ENCODE peak calls at places on chromosome X, in six cellular contexts. One of them, this sample, is unnamed.

GRCh38 chrX:155968106-155968714 is 29.3 kb upstream of the IL9R start:
- DNase-seq in pancreas: no peak
- DNase-seq in stomach: no peak
- DNase-seq in cardiac muscle cell: no peak
- DNase-seq in lower leg skin: no peak
- DNase-seq in stimulated activated CD8-positive, alpha-beta memory T cell treated with anti-CD3 and anti-CD28 coated beads, Interleukin-7, amount 100 ng/mL, for 1 hour: no peak
- DNase-seq in this sample: no peak

GRCh38 chrX:95332530-95332929 is 1352.1 kb upstream of the DIAPH2 start:
- DNase-seq in pancreas: no peak
- DNase-seq in stomach: no peak
- DNase-seq in cardiac muscle cell: no peak
- DNase-seq in lower leg skin: no peak
- DNase-seq in stimulated activated CD8-positive, alpha-beta memory T cell treated with anti-CD3 and anti-CD28 coated beads, Interleukin-7, amount 100 ng/mL, for 1 hour: no peak
- DNase-seq in this sample: no peak

GRCh38 chrX:10089378-10089795 is 67.4 kb upstream of the CLCN4 start:
- DNase-seq in pancreas: no peak
- DNase-seq in stomach: no peak
- DNase-seq in cardiac muscle cell: peak; percentile 37
- DNase-seq in lower leg skin: no peak
- DNase-seq in stimulated activated CD8-positive, alpha-beta memory T cell treated with anti-CD3 and anti-CD28 coated beads, Interleukin-7, amount 100 ng/mL, for 1 hour: no peak
- DNase-seq in this sample: no peak

GRCh38 chrX:135572436-135572835 is 52.0 kb downstream of the INTS6L start:
- DNase-seq in pancreas: no peak
- DNase-seq in stomach: no peak
- DNase-seq in cardiac muscle cell: peak; percentile 1
- DNase-seq in lower leg skin: no peak
- DNase-seq in stimulated activated CD8-positive, alpha-beta memory T cell treated with anti-CD3 and anti-CD28 coated beads, Interleukin-7, amount 100 ng/mL, for 1 hour: no peak
- DNase-seq in this sample: no peak

GRCh38 chrX:103629295-103630170 is 758 bp downstream of the TCEAL1 start:
- DNase-seq in pancreas: peak; percentile 61
- DNase-seq in stomach: peak; percentile 40
- DNase-seq in cardiac muscle cell: peak; percentile 74
- DNase-seq in lower leg skin: peak; percentile 89
- DNase-seq in stimulated activated CD8-positive, alpha-beta memory T cell treated with anti-CD3 and anti-CD28 coated beads, Interleukin-7, amount 100 ng/mL, for 1 hour: no peak
- DNase-seq in this sample: peak; percentile 69

GRCh38 chrX:153740631-153741222 is 16.1 kb downstream of the ABCD1 start:
- DNase-seq in pancreas: no peak
- DNase-seq in stomach: no peak
- DNase-seq in cardiac muscle cell: no peak
- DNase-seq in lower leg skin: peak; percentile 70
- DNase-seq in stimulated activated CD8-positive, alpha-beta memory T cell treated with anti-CD3 and anti-CD28 coated beads, Interleukin-7, amount 100 ng/mL, for 1 hour: no peak
- DNase-seq in this sample: no peak

GRCh38 chrX:37599735-37600134 is 28.3 kb downstream of the LANCL3 start:
- DNase-seq in pancreas: peak; percentile 43
- DNase-seq in stomach: peak; percentile 49
- DNase-seq in cardiac muscle cell: no peak
- DNase-seq in lower leg skin: no peak
- DNase-seq in stimulated activated CD8-positive, alpha-beta memory T cell treated with anti-CD3 and anti-CD28 coated beads, Interleukin-7, amount 100 ng/mL, for 1 hour: no peak
- DNase-seq in this sample: no peak

GRCh38 chrX:123960956-123961267 is 594 bp upstream of the STAG2 start:
- DNase-seq in pancreas: no peak
- DNase-seq in stomach: no peak
- DNase-seq in cardiac muscle cell: no peak
- DNase-seq in lower leg skin: no peak
- DNase-seq in stimulated activated CD8-positive, alpha-beta memory T cell treated with anti-CD3 and anti-CD28 coated beads, Interleukin-7, amount 100 ng/mL, for 1 hour: no peak
- DNase-seq in this sample: no peak

GRCh38 chrX:1754077-1754476 is 139.2 kb downstream of the ASMT start:
- DNase-seq in pancreas: no peak
- DNase-seq in stomach: no peak
- DNase-seq in cardiac muscle cell: no peak
- DNase-seq in lower leg skin: no peak
- DNase-seq in stimulated activated CD8-positive, alpha-beta memory T cell treated with anti-CD3 and anti-CD28 coated beads, Interleukin-7, amount 100 ng/mL, for 1 hour: no peak
- DNase-seq in this sample: no peak

GRCh38 chrX:9392445-9392844 is 72.4 kb upstream of the TBL1X start:
- DNase-seq in pancreas: no peak
- DNase-seq in stomach: no peak
- DNase-seq in cardiac muscle cell: no peak
- DNase-seq in lower leg skin: no peak
- DNase-seq in stimulated activated CD8-positive, alpha-beta memory T cell treated with anti-CD3 and anti-CD28 coated beads, Interleukin-7, amount 100 ng/mL, for 1 hour: no peak
- DNase-seq in this sample: no peak

GRCh38 chrX:11188664-11189063 is 77.5 kb downstream of the HCCS start:
- DNase-seq in pancreas: no peak
- DNase-seq in stomach: no peak
- DNase-seq in cardiac muscle cell: no peak
- DNase-seq in lower leg skin: no peak
- DNase-seq in stimulated activated CD8-positive, alpha-beta memory T cell treated with anti-CD3 and anti-CD28 coated beads, Interleukin-7, amount 100 ng/mL, for 1 hour: no peak
- DNase-seq in this sample: no peak

GRCh38 chrX:48540015-48540350 is 469 bp downstream of the TBC1D25 start:
- DNase-seq in pancreas: no peak
- DNase-seq in stomach: peak; percentile 43
- DNase-seq in cardiac muscle cell: peak; percentile 47
- DNase-seq in lower leg skin: peak; percentile 87
- DNase-seq in stimulated activated CD8-positive, alpha-beta memory T cell treated with anti-CD3 and anti-CD28 coated beads, Interleukin-7, amount 100 ng/mL, for 1 hour: peak; percentile 11
- DNase-seq in this sample: no peak